ENCODE peak calls at places on chromosomes 5 and 9, in eight cellular contexts. V, W, O, Y, I, C, R and F are unnamed samples.

GRCh38 chr5:174145821-174146220 is 100.3 kb downstream of the NSG2 start:
- DNase-seq in C (no peak), V (no peak), R (peak; percentile 22), O (no peak), I (no peak), Y (peak; percentile 57), W (peak; percentile 38), F (no peak)

GRCh38 chr9:135887585-135888050 is 19.7 kb downstream of the CAMSAP1 start:
- DNase-seq in I (no peak), R (no peak), Y (no peak), O (no peak), C (no peak), W (no peak), V (peak; percentile 74), F (peak; percentile 33)

GRCh38 chr5:36177715-36178556 is 26.0 kb downstream of the SKP2 start:
- DNase-seq in O (peak; percentile 46), V (no peak), Y (no peak), C (no peak), I (peak; percentile 37), W (no peak), R (no peak), F (no peak)

GRCh38 chr9:133768371-133768858 is 30.3 kb upstream of the SARDH start:
- DNase-seq in Y (peak; percentile 34), V (no peak), O (no peak), C (peak; percentile 41), R (no peak), W (peak; percentile 31), I (no peak), F (peak; percentile 13)

GRCh38 chr5:170338933-170339779 is 41.6 kb upstream of the LCP2 start:
- DNase-seq in V (peak; percentile 63), I (no peak), W (no peak), O (no peak), C (peak; percentile 12), R (no peak), Y (no peak), F (peak; percentile 40)

GRCh38 chr9:114571391-114571790 is 16.2 kb upstream of the ATP6V1G1 start:
- DNase-seq in V (no peak), W (no peak), C (no peak), Y (no peak), O (no peak), I (no peak), R (no peak), F (no peak)

GRCh38 chr9:112032733-112033132 is 136.1 kb downstream of the UGCG start:
- DNase-seq in V (no peak), R (no peak), Y (no peak), O (no peak), C (no peak), I (peak; percentile 46), W (no peak), F (no peak)

GRCh38 chr5:173973614-173973969 is 15.4 kb upstream of the C5orf47 start:
- DNase-seq in C (no peak), O (no peak), V (no peak), Y (no peak), I (no peak), R (no peak), W (no peak), F (no peak)

GRCh38 chr9:133585481-133586367 is 23.5 kb downstream of the FAM163B start:
- DNase-seq in C (no peak), R (no peak), I (no peak), O (no peak), V (no peak), Y (no peak), W (no peak), F (no peak)

GRCh38 chr9:131167146-131167692 is 41.8 kb downstream of the NUP214 start:
- DNase-seq in W (no peak), R (no peak), C (no peak), Y (no peak), V (no peak), I (no peak), O (no peak), F (no peak)

GRCh38 chr5:146441896-146442295 is 5.2 kb upstream of the TCERG1 start:
- DNase-seq in R (no peak), C (no peak), V (no peak), W (no peak), O (no peak), Y (no peak), I (peak; percentile 46), F (no peak)

GRCh38 chr5:115936031-115936430 is 26.2 kb upstream of the LVRN start:
- DNase-seq in R (no peak), W (no peak), I (no peak), V (no peak), C (no peak), Y (no peak), O (no peak), F (no peak)

GRCh38 chr5:79080804-79081203 is 11.2 kb downstream of the BHMT2 start:
- DNase-seq in I (no peak), O (no peak), C (no peak), Y (no peak), W (no peak), V (no peak), R (no peak), F (no peak)

GRCh38 chr5:59583810-59584562 is 309.5 kb downstream of the PDE4D start:
- DNase-seq in C (peak; percentile 63), I (no peak), V (no peak), Y (no peak), O (no peak), W (no peak), R (no peak), F (no peak)

GRCh38 chr5:78706825-78707224 is 58.3 kb upstream of the LHFPL2 start:
- DNase-seq in V (no peak), O (no peak), W (no peak), C (no peak), R (no peak), I (no peak), Y (no peak), F (no peak)

GRCh38 chr9:14309403-14309802 is 4.5 kb downstream of the NFIB start:
- DNase-seq in W (no peak), I (no peak), V (no peak), C (no peak), Y (no peak), R (no peak), O (no peak), F (no peak)

GRCh38 chr5:35939639-35940038 is 1.2 kb upstream of the CAPSL start:
- DNase-seq in I (no peak), Y (no peak), O (no peak), R (no peak), C (no peak), W (no peak), V (no peak), F (no peak)

GRCh38 chr9:70156729-70157128 is 102.0 kb upstream of the SMC5 start:
- DNase-seq in W (no peak), R (no peak), C (no peak), Y (no peak), O (no peak), V (no peak), I (no peak), F (no peak)

GRCh38 chr5:125326114-125326513 is 579.7 kb upstream of the ZNF608 start:
- DNase-seq in Y (no peak), C (no peak), I (peak; percentile 84), O (peak; percentile 52), V (no peak), W (peak; percentile 68), R (no peak), F (no peak)

GRCh38 chr9:101028346-101029299 is at the start of gene PLPPR1:
- DNase-seq in W (peak; percentile 44), Y (peak; percentile 91), I (no peak), O (peak; percentile 43), V (no peak), R (peak; percentile 72), C (peak; percentile 61), F (no peak)

GRCh38 chr5:82425591-82425990 is 147.4 kb upstream of the RPS23 start:
- DNase-seq in Y (no peak), C (no peak), W (no peak), R (no peak), I (no peak), V (no peak), O (no peak), F (no peak)

GRCh38 chr9:98719055-98719454 is 10.3 kb upstream of the GABBR2 start:
- DNase-seq in C (no peak), R (no peak), Y (no peak), I (no peak), O (no peak), W (no peak), V (no peak), F (no peak)

GRCh38 chr5:78527054-78527884 is 121.3 kb downstream of the LHFPL2 start:
- DNase-seq in V (no peak), R (no peak), I (peak; percentile 97), Y (no peak), C (peak; percentile 92), W (peak; percentile 58), O (no peak), F (no peak)

GRCh38 chr5:6731465-6732237 is 18.4 kb downstream of the TENT4A start:
- DNase-seq in O (no peak), C (peak; percentile 36), R (no peak), Y (no peak), I (peak; percentile 15), W (no peak), V (no peak), F (no peak)

GRCh38 chr5:168528521-168529360 is at the start of gene FBLL1:
- DNase-seq in W (peak; percentile 51), V (peak; percentile 33), O (peak; percentile 9), Y (peak; percentile 78), I (no peak), R (peak; percentile 62), C (no peak), F (no peak)

GRCh38 chr5:23631283-23632045 is 124.1 kb downstream of the PRDM9 start:
- DNase-seq in W (no peak), I (no peak), Y (no peak), C (no peak), O (peak; percentile 1), V (no peak), R (no peak), F (no peak)

GRCh38 chr5:17149786-17150185 is 67.6 kb upstream of the BASP1 start:
- DNase-seq in Y (no peak), O (no peak), I (no peak), R (no peak), W (no peak), V (no peak), C (no peak), F (no peak)

GRCh38 chr9:90476058-90476457 is 166.6 kb downstream of the DIRAS2 start:
- DNase-seq in Y (no peak), W (no peak), V (no peak), R (no peak), O (no peak), I (no peak), C (no peak), F (no peak)

GRCh38 chr5:173050791-173051190 is 5.4 kb upstream of the CREBRF start:
- DNase-seq in C (no peak), R (no peak), W (no peak), I (peak; percentile 40), O (no peak), V (no peak), Y (no peak), F (no peak)